ENCODE peak calls at places on chromosomes 12 and 14, in seven cellular contexts. K is MM.1S, A is H9, H is cardiac muscle cell, F is transverse colon, S is AG04450, B is lung. G is an unnamed sample.

GRCh38 chr14:22044193-22044592 is 370.6 kb upstream of the OR4E1 start:
- DNase-seq in B (no peak), S (no peak), A (no peak), H (no peak), K (no peak), F (no peak), G (no peak)

GRCh38 chr12:113700943-113701342 is 229.3 kb upstream of the LHX5 start:
- DNase-seq in F (no peak), B (no peak), S (no peak), K (no peak), A (peak; percentile 82), H (no peak), G (peak; percentile 91)

GRCh38 chr14:94284221-94284620 is 8.8 kb downstream of the SERPINA10 start:
- DNase-seq in S (no peak), F (no peak), K (no peak), A (no peak), H (no peak), B (no peak), G (no peak)

GRCh38 chr12:110314308-110314707 is 33.3 kb downstream of the ATP2A2 start:
- DNase-seq in H (no peak), F (no peak), B (no peak), K (no peak), S (peak; percentile 54), A (no peak), G (no peak)

GRCh38 chr12:89935850-89936249 is 227.2 kb upstream of the ATP2B1 start:
- DNase-seq in A (no peak), B (no peak), H (no peak), K (no peak), S (no peak), F (no peak), G (no peak)

GRCh38 chr12:49873361-49873934 is 30.3 kb downstream of the FAIM2 start:
- DNase-seq in A (peak; percentile 9), F (no peak), K (no peak), B (peak; percentile 48), H (no peak), S (no peak), G (peak; percentile 29)

GRCh38 chr14:68084256-68084655 is 264.7 kb downstream of the RAD51B start:
- DNase-seq in H (peak; percentile 13), B (no peak), K (no peak), A (no peak), S (no peak), F (no peak), G (no peak)

GRCh38 chr14:62947291-62947690 is 98.0 kb downstream of the KCNH5 start:
- DNase-seq in H (no peak), K (no peak), S (no peak), B (no peak), A (no peak), F (no peak), G (no peak)

GRCh38 chr12:114480309-114481199 is 74.6 kb upstream of the TBX5 start:
- DNase-seq in S (no peak), A (peak; percentile 43), K (no peak), B (no peak), H (no peak), F (no peak), G (peak; percentile 71)

GRCh38 chr12:105567061-105567460 is 236.6 kb downstream of the C12orf75 start:
- DNase-seq in H (no peak), B (no peak), F (no peak), A (no peak), S (no peak), K (no peak), G (no peak)

GRCh38 chr14:104803280-104803915 is 2.5 kb downstream of the ZBTB42 start:
- DNase-seq in F (no peak), A (no peak), K (no peak), S (no peak), H (no peak), B (no peak), G (no peak)

GRCh38 chr14:100546051-100546443 is 41.2 kb downstream of the BEGAIN start:
- DNase-seq in F (no peak), S (no peak), B (no peak), H (no peak), A (no peak), K (no peak), G (no peak)

GRCh38 chr12:32843528-32844095 is 53.0 kb downstream of the PKP2 start:
- DNase-seq in S (no peak), A (no peak), F (no peak), H (no peak), B (no peak), K (no peak), G (no peak)

GRCh38 chr12:70983692-70984091 is 63.2 kb upstream of the PTPRR start:
- DNase-seq in H (no peak), S (no peak), A (peak; percentile 50), F (no peak), B (no peak), K (no peak), G (peak; percentile 83)

GRCh38 chr14:89489796-89490506 is 72.9 kb upstream of the FOXN3 start:
- DNase-seq in H (no peak), B (no peak), A (no peak), F (no peak), S (no peak), K (no peak), G (no peak)

GRCh38 chr14:41285193-41285748 is 321.4 kb upstream of the LRFN5 start:
- DNase-seq in F (no peak), S (no peak), A (no peak), K (peak; percentile 50), H (peak; percentile 85), B (no peak), G (peak; percentile 73)
- H3K9me3 ChIP-seq in F (no peaks in the 10 kb centered on the region), S (peaks cover 10% of the 10 kb centered on the region), A (no peaks in the 10 kb centered on the region), K (no peaks in the 10 kb centered on the region), H (no peaks in the 10 kb centered on the region), B (peaks cover 6% of the 10 kb centered on the region), G (no peaks in the 10 kb centered on the region)

DNA sequence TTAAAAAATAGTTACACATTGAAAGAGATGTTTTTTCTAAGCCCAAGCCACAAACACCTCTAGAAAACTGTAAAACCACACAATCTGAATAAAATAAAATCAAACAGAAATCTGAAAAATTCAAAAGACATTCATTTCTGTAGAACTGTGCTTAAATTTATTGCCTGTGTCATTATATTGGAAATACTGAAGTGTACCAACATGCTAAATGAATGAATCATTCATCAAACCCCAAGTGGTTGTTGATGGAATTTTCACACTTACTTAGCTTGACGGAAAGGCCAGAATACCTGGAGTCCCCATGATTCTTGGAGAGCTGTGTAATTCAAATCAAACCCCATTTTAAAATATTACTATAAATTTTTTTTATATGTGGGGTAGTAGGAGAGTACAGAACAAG is 2.7 kb downstream of the KITLG start:
- DNase-seq in F (no peak), H (peak; percentile 23), S (no peak), A (no peak), B (no peak), K (no peak), G (no peak)
- TF ChIP-seq CTCF in F (peak; percentile 60), H (peak; percentile 13), S (no peak), A (peak; percentile 42), B (no peak), K (no peak), G (peak; percentile 56)

GRCh38 chr12:120238839-120239445 is 26.6 kb downstream of the PXN start:
- DNase-seq in S (no peak), B (no peak), H (no peak), F (no peak), A (no peak), K (no peak), G (no peak)
- H3K27ac ChIP-seq in S (no peak overlapping the region), B (peak overlapping the region; percentile 85), H (no peak overlapping the region), F (peak overlapping the region; percentile 92), A (no peak overlapping the region), K (no peak overlapping the region), G (no peak overlapping the region)

GRCh38 chr12:69835048-69835447 is 10.0 kb downstream of the MYRFL start:
- DNase-seq in F (no peak), B (peak; percentile 48), S (no peak), K (no peak), H (no peak), A (no peak), G (no peak)

GRCh38 chr12:69836015-69836414 is 11.0 kb downstream of the MYRFL start:
- DNase-seq in H (no peak), F (no peak), A (no peak), B (no peak), K (no peak), S (no peak), G (no peak)

GRCh38 chr12:69838086-69838440 is 13.0 kb downstream of the MYRFL start:
- DNase-seq in S (no peak), B (no peak), K (no peak), A (no peak), F (peak; percentile 19), H (no peak), G (no peak)

GRCh38 chr12:69834566-69834965 is 9.5 kb downstream of the MYRFL start:
- DNase-seq in B (no peak), S (no peak), K (no peak), F (no peak), H (no peak), A (no peak), G (no peak)

DNA sequence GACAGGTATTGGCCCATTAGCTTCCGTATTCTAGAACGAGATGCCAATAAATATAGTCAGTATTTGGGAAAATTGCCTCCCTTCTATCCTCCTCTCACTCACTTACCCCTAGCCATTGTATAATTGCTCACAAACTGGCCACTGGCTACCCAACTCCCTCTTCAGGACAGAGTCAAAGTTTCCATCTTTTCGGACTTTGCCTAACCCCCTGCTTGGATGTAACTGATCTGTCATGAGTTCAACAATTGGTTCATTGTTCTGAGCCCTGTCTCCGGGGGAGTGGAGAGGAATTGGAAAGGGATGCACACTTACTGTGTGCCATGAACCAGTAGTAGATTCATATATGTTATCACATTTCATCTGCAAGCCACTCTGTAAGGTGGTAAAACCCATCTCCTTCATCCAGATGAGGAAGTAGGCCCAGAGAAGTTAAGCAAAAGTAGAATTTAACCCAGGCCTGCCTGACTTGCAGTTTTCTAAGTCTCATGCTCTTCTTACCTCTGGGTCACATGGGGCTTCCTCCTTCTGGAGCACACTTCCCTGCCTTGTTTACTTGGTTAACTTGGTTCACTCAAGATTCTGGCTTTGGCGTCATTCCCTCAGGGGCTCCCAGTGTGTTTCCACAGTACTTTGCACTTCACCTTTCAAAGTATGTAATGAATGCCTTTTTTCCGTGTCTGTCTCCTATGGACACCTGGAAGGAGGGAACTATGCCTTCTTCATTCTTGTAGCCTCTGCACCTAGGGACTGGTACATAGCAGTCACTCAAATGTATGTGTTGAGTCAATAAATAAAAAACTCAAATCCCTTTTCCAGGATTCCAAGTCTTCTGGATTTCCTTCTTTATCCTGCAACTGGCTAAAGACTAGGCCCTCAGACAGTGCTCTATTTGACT is 12.4 kb downstream of the MYRFL start:
- DNase-seq in F (no peak), S (no peak), B (peak; percentile 63), K (no peak), A (no peak), H (no peak), G (no peak)
- H3K9me3 ChIP-seq in F (no peaks in the 10 kb centered on the region), S (no peaks in the 10 kb centered on the region), B (no peaks in the 10 kb centered on the region), K (no peaks in the 10 kb centered on the region), A (no peaks in the 10 kb centered on the region), H (no peaks in the 10 kb centered on the region), G (no peaks in the 10 kb centered on the region)

GRCh38 chr12:85029456-85029855 is 6.6 kb downstream of the TSPAN19 start:
- DNase-seq in S (no peak), B (no peak), F (no peak), K (peak; percentile 57), A (no peak), H (peak; percentile 32), G (no peak)
- TF ChIP-seq CTCF in S (peak; percentile 44), B (peak; percentile 1), F (peak; percentile 48), K (peak; percentile 47), A (peak; percentile 74), H (peak; percentile 25), G (peak; percentile 78)

G was measured in endodermal cell.